ENCODE peak calls at places on chromosomes 6 and 20, in seven cellular contexts. O is activated naive CD8-positive, alpha-beta T cell treated with anti-CD3 and anti-CD28 coated beads for 36 hours; Q is fibroblast of lung; N is HS-27A; S is NK-92 treated with Interleukin-12 subunit alpha and Interleukin-12 subunit beta, amount 100 ng/mL, for 24 hours; Z is A549; F is lung microvascular endothelial cell. X is an unnamed sample.

GRCh38 chr6:101080597-101080996 is 199.5 kb upstream of the ASCC3 start:
- DNase-seq in F (no peak), Z (peak), O (no peak), Q (peak), N (no peak), S (no peak), X (no peak)

GRCh38 chr20:58640446-58640845 is 10.6 kb upstream of the STX16 start:
- DNase-seq in F (no peak), Z (no peak), O (no peak), N (no peak), Q (no peak), S (no peak), X (no peak)

GRCh38 chr20:57097245-57097935 is 169.1 kb downstream of the BMP7 start:
- DNase-seq in S (no peak), Q (no peak), O (no peak), N (no peak), F (no peak), Z (no peak), X (no peak)

GRCh38 chr6:138526822-138527235 is 27.5 kb upstream of the NHSL1 start:
- DNase-seq in Q (peak), S (no peak), Z (no peak), N (no peak), F (no peak), O (no peak), X (no peak)

GRCh38 chr6:75546401-75546800 is 52.8 kb upstream of the FILIP1 start:
- DNase-seq in O (no peak), Z (peak), N (no peak), Q (peak), F (peak), S (no peak), X (no peak)

GRCh38 chr20:1509237-1509636 is 18.0 kb upstream of the SIRPB2 start:
- DNase-seq in O (peak), Z (peak), S (no peak), Q (peak), F (peak), N (no peak), X (no peak)

GRCh38 chr6:14877758-14878157 is 368.1 kb upstream of the JARID2 start:
- DNase-seq in Z (no peak), N (no peak), S (no peak), O (no peak), F (no peak), Q (no peak), X (no peak)

GRCh38 chr6:128068110-128068460 is 167.2 kb upstream of the THEMIS start:
- DNase-seq in Z (no peak), Q (no peak), F (peak), N (no peak), S (no peak), O (no peak), X (no peak)

GRCh38 chr6:132131777-132132176 is 180.6 kb upstream of the CCN2 start:
- DNase-seq in F (peak), N (peak), S (no peak), O (no peak), Q (peak), Z (peak), X (no peak)